ENCODE peak calls at places on chromosomes 13 and 19, in seven cellular contexts. One of them, this sample, is unnamed.

GRCh38 chr19:42185281-42185680 is 32.2 kb downstream of the DEDD2 start:
- DNase-seq in psoas muscle: no peak
- DNase-seq in stomach: no peak
- DNase-seq in cardiac muscle cell: no peak
- DNase-seq in neural progenitor cell: no peak
- DNase-seq in coronary artery: no peak
- DNase-seq in heart left ventricle: no peak
- DNase-seq in this sample: no peak

GRCh38 chr19:49988433-49988832 is 27.5 kb upstream of the SIGLEC11 start:
- DNase-seq in psoas muscle: no peak
- DNase-seq in stomach: no peak
- DNase-seq in cardiac muscle cell: no peak
- DNase-seq in neural progenitor cell: no peak
- DNase-seq in heart left ventricle: no peak
- DNase-seq in coronary artery: no peak
- DNase-seq in this sample: no peak

GRCh38 chr13:92602560-92602959 is 624.0 kb upstream of the GPC6 start:
- DNase-seq in heart left ventricle: no peak
- DNase-seq in cardiac muscle cell: no peak
- DNase-seq in neural progenitor cell: no peak
- DNase-seq in psoas muscle: no peak
- DNase-seq in stomach: no peak
- DNase-seq in coronary artery: no peak
- DNase-seq in this sample: no peak

GRCh38 chr19:55400281-55401087 is 7.1 kb downstream of the UBE2S start:
- DNase-seq in cardiac muscle cell: no peak
- DNase-seq in heart left ventricle: no peak
- DNase-seq in stomach: no peak
- DNase-seq in neural progenitor cell: no peak
- DNase-seq in psoas muscle: no peak
- DNase-seq in coronary artery: no peak
- DNase-seq in this sample: no peak

GRCh38 chr13:46598140-46598819 is 45.3 kb downstream of the LRCH1 start:
- DNase-seq in heart left ventricle: no peak
- DNase-seq in neural progenitor cell: no peak
- DNase-seq in cardiac muscle cell: no peak
- DNase-seq in psoas muscle: no peak
- DNase-seq in coronary artery: no peak
- DNase-seq in stomach: no peak
- DNase-seq in this sample: no peak

GRCh38 chr13:39417643-39418042 is 185.3 kb downstream of the LHFPL6 start:
- DNase-seq in coronary artery: no peak
- DNase-seq in psoas muscle: no peak
- DNase-seq in stomach: no peak
- DNase-seq in neural progenitor cell: peak; percentile 49
- DNase-seq in cardiac muscle cell: no peak
- DNase-seq in heart left ventricle: peak; percentile 31
- DNase-seq in this sample: peak; percentile 31

GRCh38 chr19:49847731-49848696 is 2.9 kb upstream of the PTOV1 start:
- DNase-seq in stomach: no peak
- DNase-seq in cardiac muscle cell: no peak
- DNase-seq in coronary artery: no peak
- DNase-seq in heart left ventricle: no peak
- DNase-seq in neural progenitor cell: no peak
- DNase-seq in psoas muscle: no peak
- DNase-seq in this sample: no peak

GRCh38 chr19:824885-825284 is 2.8 kb upstream of the AZU1 start:
- DNase-seq in psoas muscle: no peak
- DNase-seq in heart left ventricle: no peak
- DNase-seq in coronary artery: no peak
- DNase-seq in cardiac muscle cell: no peak
- DNase-seq in neural progenitor cell: no peak
- DNase-seq in stomach: no peak
- DNase-seq in this sample: no peak

GRCh38 chr13:45511310-45512147 is 46.8 kb downstream of the COG3 start:
- DNase-seq in neural progenitor cell: peak; percentile 80
- DNase-seq in psoas muscle: no peak
- DNase-seq in stomach: no peak
- DNase-seq in heart left ventricle: no peak
- DNase-seq in cardiac muscle cell: peak; percentile 78
- DNase-seq in coronary artery: no peak
- DNase-seq in this sample: peak; percentile 4

GRCh38 chr19:4415352-4415751 is 12.9 kb downstream of the CHAF1A start:
- DNase-seq in neural progenitor cell: peak; percentile 86
- DNase-seq in stomach: no peak
- DNase-seq in coronary artery: no peak
- DNase-seq in psoas muscle: no peak
- DNase-seq in cardiac muscle cell: no peak
- DNase-seq in heart left ventricle: no peak
- DNase-seq in this sample: no peak

GRCh38 chr19:376111-376470 is 31.5 kb upstream of the MIER2 start:
- DNase-seq in stomach: no peak
- DNase-seq in coronary artery: peak; percentile 29
- DNase-seq in cardiac muscle cell: no peak
- DNase-seq in psoas muscle: no peak
- DNase-seq in heart left ventricle: no peak
- DNase-seq in neural progenitor cell: no peak
- DNase-seq in this sample: no peak

GRCh38 chr19:53010494-53010893 is 3.2 kb upstream of the ERVV-1 start:
- DNase-seq in cardiac muscle cell: no peak
- DNase-seq in psoas muscle: no peak
- DNase-seq in neural progenitor cell: peak; percentile 37
- DNase-seq in stomach: no peak
- DNase-seq in heart left ventricle: no peak
- DNase-seq in coronary artery: no peak
- DNase-seq in this sample: no peak

GRCh38 chr13:113144255-113144629 is 14.2 kb upstream of the PROZ start:
- DNase-seq in neural progenitor cell: no peak
- DNase-seq in stomach: no peak
- DNase-seq in cardiac muscle cell: no peak
- DNase-seq in coronary artery: peak; percentile 33
- DNase-seq in heart left ventricle: no peak
- DNase-seq in psoas muscle: no peak
- DNase-seq in this sample: no peak

DNA sequence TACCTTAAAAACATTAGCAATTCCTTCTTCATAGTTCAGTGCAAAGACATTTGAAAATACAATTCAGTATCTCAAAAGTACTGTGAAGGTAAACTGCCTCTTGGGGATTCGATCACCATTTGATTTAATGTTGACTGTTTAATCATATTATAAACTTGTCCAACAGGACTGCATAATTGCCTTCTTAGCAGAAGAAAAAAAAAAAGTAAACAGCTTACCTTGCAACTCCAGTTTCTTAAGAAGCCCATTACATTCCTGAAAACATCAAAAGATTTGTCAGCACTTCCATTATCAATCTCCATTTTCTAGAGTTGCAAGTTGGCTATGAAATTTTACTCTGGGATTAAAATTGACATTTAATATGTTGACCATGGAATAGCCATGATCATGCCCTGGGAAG is 1154.6 kb downstream of the OLFM4 start:
- DNase-seq in neural progenitor cell: no peak
- DNase-seq in cardiac muscle cell: no peak
- DNase-seq in stomach: no peak
- DNase-seq in heart left ventricle: no peak
- DNase-seq in coronary artery: no peak
- DNase-seq in psoas muscle: no peak
- DNase-seq in this sample: no peak
- H3K27ac ChIP-seq in neural progenitor cell: no peak overlapping the region
- H3K27ac ChIP-seq in cardiac muscle cell: no peak overlapping the region
- H3K27ac ChIP-seq in stomach: no peak overlapping the region
- H3K27ac ChIP-seq in heart left ventricle: no peak overlapping the region
- H3K27ac ChIP-seq in coronary artery: no peak overlapping the region
- H3K27ac ChIP-seq in psoas muscle: no peak overlapping the region
- H3K27ac ChIP-seq in this sample: no peak overlapping the region

GRCh38 chr13:49935171-49936084 is 712 bp downstream of the SPRYD7 start:
- DNase-seq in psoas muscle: no peak
- DNase-seq in heart left ventricle: peak; percentile 44
- DNase-seq in cardiac muscle cell: no peak
- DNase-seq in neural progenitor cell: peak; percentile 69
- DNase-seq in stomach: peak; percentile 33
- DNase-seq in coronary artery: no peak
- DNase-seq in this sample: no peak

GRCh38 chr13:49936085-49936942 is at the start of gene SPRYD7:
- DNase-seq in stomach: peak; percentile 98
- DNase-seq in heart left ventricle: peak; percentile 98
- DNase-seq in neural progenitor cell: peak; percentile 98
- DNase-seq in psoas muscle: peak; percentile 99
- DNase-seq in cardiac muscle cell: peak; percentile 98
- DNase-seq in coronary artery: peak; percentile 99
- DNase-seq in this sample: peak; percentile 97

GRCh38 chr13:49936943-49937273 is 768 bp upstream of the SPRYD7 start:
- DNase-seq in coronary artery: no peak
- DNase-seq in cardiac muscle cell: no peak
- DNase-seq in neural progenitor cell: peak; percentile 54
- DNase-seq in heart left ventricle: no peak
- DNase-seq in stomach: no peak
- DNase-seq in psoas muscle: peak; percentile 55
- DNase-seq in this sample: peak; percentile 54

GRCh38 chr13:49938274-49938673 is 2.1 kb upstream of the SPRYD7 start:
- DNase-seq in coronary artery: no peak
- DNase-seq in cardiac muscle cell: no peak
- DNase-seq in heart left ventricle: no peak
- DNase-seq in neural progenitor cell: no peak
- DNase-seq in stomach: no peak
- DNase-seq in psoas muscle: no peak
- DNase-seq in this sample: no peak

GRCh38 chr13:49938921-49939320 is 2.8 kb upstream of the SPRYD7 start:
- DNase-seq in psoas muscle: no peak
- DNase-seq in neural progenitor cell: no peak
- DNase-seq in cardiac muscle cell: no peak
- DNase-seq in heart left ventricle: no peak
- DNase-seq in coronary artery: no peak
- DNase-seq in stomach: peak; percentile 78
- DNase-seq in this sample: peak; percentile 6
- H3K27ac ChIP-seq in psoas muscle: no peak overlapping the region
- H3K27ac ChIP-seq in neural progenitor cell: no peak overlapping the region
- H3K27ac ChIP-seq in cardiac muscle cell: no peak overlapping the region
- H3K27ac ChIP-seq in heart left ventricle: peak overlapping the region; percentile 43
- H3K27ac ChIP-seq in coronary artery: no peak overlapping the region
- H3K27ac ChIP-seq in stomach: peak overlapping the region; percentile 14
- H3K27ac ChIP-seq in this sample: no peak overlapping the region

GRCh38 chr13:40468227-40468838 is 198.1 kb downstream of the FOXO1 start:
- DNase-seq in cardiac muscle cell: no peak
- DNase-seq in heart left ventricle: no peak
- DNase-seq in coronary artery: no peak
- DNase-seq in neural progenitor cell: no peak
- DNase-seq in psoas muscle: no peak
- DNase-seq in stomach: no peak
- DNase-seq in this sample: no peak
- H3K27ac ChIP-seq in cardiac muscle cell: no peak overlapping the region
- H3K27ac ChIP-seq in heart left ventricle: no peak overlapping the region
- H3K27ac ChIP-seq in coronary artery: no peak overlapping the region
- H3K27ac ChIP-seq in neural progenitor cell: no peak overlapping the region
- H3K27ac ChIP-seq in psoas muscle: no peak overlapping the region
- H3K27ac ChIP-seq in stomach: no peak overlapping the region
- H3K27ac ChIP-seq in this sample: no peak overlapping the region

GRCh38 chr13:106088094-106088493 is 447.4 kb downstream of the EFNB2 start:
- DNase-seq in cardiac muscle cell: no peak
- DNase-seq in neural progenitor cell: no peak
- DNase-seq in coronary artery: no peak
- DNase-seq in stomach: no peak
- DNase-seq in psoas muscle: no peak
- DNase-seq in heart left ventricle: no peak
- DNase-seq in this sample: no peak
- H3K27ac ChIP-seq in cardiac muscle cell: no peak overlapping the region
- H3K27ac ChIP-seq in neural progenitor cell: no peak overlapping the region
- H3K27ac ChIP-seq in coronary artery: no peak overlapping the region
- H3K27ac ChIP-seq in stomach: no peak overlapping the region
- H3K27ac ChIP-seq in psoas muscle: no peak overlapping the region
- H3K27ac ChIP-seq in heart left ventricle: no peak overlapping the region
- H3K27ac ChIP-seq in this sample: no peak overlapping the region

GRCh38 chr13:25143693-25144092 is 28.4 kb downstream of the AMER2 start:
- DNase-seq in stomach: no peak
- DNase-seq in heart left ventricle: no peak
- DNase-seq in cardiac muscle cell: no peak
- DNase-seq in neural progenitor cell: no peak
- DNase-seq in psoas muscle: no peak
- DNase-seq in coronary artery: no peak
- DNase-seq in this sample: no peak
- H3K27ac ChIP-seq in stomach: no peak overlapping the region
- H3K27ac ChIP-seq in heart left ventricle: no peak overlapping the region
- H3K27ac ChIP-seq in cardiac muscle cell: no peak overlapping the region
- H3K27ac ChIP-seq in neural progenitor cell: no peak overlapping the region
- H3K27ac ChIP-seq in psoas muscle: no peak overlapping the region
- H3K27ac ChIP-seq in coronary artery: no peak overlapping the region
- H3K27ac ChIP-seq in this sample: no peak overlapping the region